ENCODE peak calls at places on chromosomes 2 and 18, in six cellular contexts. P is heart left ventricle, H is astrocyte of the spinal cord, C is lower leg skin, D is K562, Y is IMR-90. G is an unnamed sample.

GRCh38 chr2:86297382-86298147 is 39.9 kb downstream of the REEP1 start:
- DNase-seq in P (no peak), H (no peak), C (peak; percentile 39), D (peak; percentile 20), Y (no peak), G (no peak)

GRCh38 chr2:212797484-212798205 is 259.0 kb upstream of the ERBB4 start:
- DNase-seq in P (no peak), H (no peak), C (no peak), D (no peak), Y (peak; percentile 56), G (no peak)

GRCh38 chr2:189487283-189488280 is 46.3 kb downstream of the WDR75 start:
- DNase-seq in P (no peak), H (no peak), C (no peak), D (no peak), Y (no peak), G (no peak)

GRCh38 chr2:86017901-86018896 is 87.5 kb downstream of the POLR1A start:
- DNase-seq in P (no peak), H (no peak), C (peak; percentile 86), D (no peak), Y (peak; percentile 47), G (peak; percentile 53)

GRCh38 chr2:184597571-184597980 is 753 bp upstream of the ZNF804A start:
- DNase-seq in P (no peak), H (peak; percentile 69), C (no peak), D (no peak), Y (peak; percentile 63), G (peak; percentile 37)

GRCh38 chr2:55022486-55022885 is 27.8 kb downstream of the RTN4 start:
- DNase-seq in P (no peak), H (no peak), C (no peak), D (no peak), Y (no peak), G (no peak)

GRCh38 chr2:230913406-230913805 is 11.6 kb downstream of the GPR55 start:
- DNase-seq in P (no peak), H (no peak), C (peak; percentile 76), D (peak; percentile 62), Y (no peak), G (peak; percentile 52)

GRCh38 chr2:63975437-63976124 is 43.6 kb downstream of the VPS54 start:
- DNase-seq in P (no peak), H (no peak), C (no peak), D (peak; percentile 10), Y (no peak), G (no peak)

GRCh38 chr2:239297142-239298125 is 103.4 kb downstream of the HDAC4 start:
- DNase-seq in P (no peak), H (no peak), C (peak; percentile 80), D (no peak), Y (no peak), G (peak; percentile 4)

GRCh38 chr18:40565805-40566509 is 1389.1 kb upstream of the PIK3C3 start:
- DNase-seq in P (no peak), H (no peak), C (no peak), D (no peak), Y (no peak), G (no peak)

GRCh38 chr2:113711857-113712256 is 44.6 kb downstream of the SLC35F5 start:
- DNase-seq in P (no peak), H (no peak), C (no peak), D (no peak), Y (no peak), G (no peak)

GRCh38 chr2:69087912-69088240 is 74.9 kb downstream of the ANTXR1 start:
- DNase-seq in P (no peak), H (peak; percentile 48), C (no peak), D (no peak), Y (peak; percentile 24), G (no peak)

GRCh38 chr2:234309431-234309830 is 187.4 kb downstream of the ARL4C start:
- DNase-seq in P (no peak), H (no peak), C (peak; percentile 76), D (no peak), Y (no peak), G (no peak)

GRCh38 chr2:128472789-128473174 is 154.1 kb upstream of the HS6ST1 start:
- DNase-seq in P (no peak), H (no peak), C (no peak), D (no peak), Y (peak; percentile 35), G (no peak)

GRCh38 chr2:224014336-224014735 is 24.8 kb downstream of the SERPINE2 start:
- DNase-seq in P (no peak), H (no peak), C (no peak), D (no peak), Y (no peak), G (no peak)

GRCh38 chr18:3175195-3175758 is 44.5 kb downstream of the MYOM1 start:
- DNase-seq in P (no peak), H (peak; percentile 30), C (no peak), D (no peak), Y (peak; percentile 11), G (no peak)

GRCh38 chr2:60553496-60553991 is at the start of gene BCL11A:
- DNase-seq in P (peak; percentile 69), H (peak; percentile 90), C (no peak), D (no peak), Y (peak; percentile 78), G (no peak)

GRCh38 chr2:176097820-176098365 is 1.7 kb upstream of the HOXD12 start:
- DNase-seq in P (no peak), H (no peak), C (peak; percentile 56), D (no peak), Y (no peak), G (no peak)
- TF ChIP-seq CTCF in P (no peak), H (no peak), C (no peak), D (peak; percentile 7), Y (no peak), G (no peak)

GRCh38 chr2:45780541-45781463 is 129.3 kb downstream of the PRKCE start:
- DNase-seq in P (no peak), H (no peak), C (no peak), D (no peak), Y (no peak), G (no peak)

GRCh38 chr2:45778720-45779171 is 127.3 kb downstream of the PRKCE start:
- DNase-seq in P (peak; percentile 66), H (peak; percentile 48), C (peak; percentile 87), D (peak; percentile 82), Y (peak; percentile 63), G (no peak)

GRCh38 chr2:45781464-45781811 is 130.0 kb downstream of the PRKCE start:
- DNase-seq in P (no peak), H (no peak), C (no peak), D (no peak), Y (no peak), G (no peak)

GRCh38 chr2:45776160-45776955 is 124.9 kb downstream of the PRKCE start:
- DNase-seq in P (no peak), H (peak; percentile 26), C (no peak), D (no peak), Y (peak; percentile 16), G (no peak)

GRCh38 chr2:45777996-45778719 is 126.7 kb downstream of the PRKCE start:
- DNase-seq in P (no peak), H (no peak), C (no peak), D (no peak), Y (no peak), G (no peak)
- H3K4me3 ChIP-seq in P (no peak overlapping the region), H (no peak overlapping the region), C (no peak overlapping the region), D (no peak overlapping the region), Y (no peak overlapping the region), G (no peak overlapping the region)

GRCh38 chr18:12474876-12475275 is 67.1 kb downstream of the PRELID3A start:
- DNase-seq in P (no peak), H (no peak), C (no peak), D (no peak), Y (peak; percentile 26), G (no peak)

GRCh38 chr18:12479982-12480381 is 72.3 kb downstream of the PRELID3A start:
- DNase-seq in P (no peak), H (no peak), C (no peak), D (no peak), Y (peak; percentile 52), G (no peak)

GRCh38 chr18:12477606-12478005 is 69.9 kb downstream of the PRELID3A start:
- DNase-seq in P (no peak), H (no peak), C (no peak), D (no peak), Y (no peak), G (no peak)

GRCh38 chr18:12476955-12477354 is 69.2 kb downstream of the PRELID3A start:
- DNase-seq in P (no peak), H (no peak), C (no peak), D (no peak), Y (no peak), G (no peak)

DNA sequence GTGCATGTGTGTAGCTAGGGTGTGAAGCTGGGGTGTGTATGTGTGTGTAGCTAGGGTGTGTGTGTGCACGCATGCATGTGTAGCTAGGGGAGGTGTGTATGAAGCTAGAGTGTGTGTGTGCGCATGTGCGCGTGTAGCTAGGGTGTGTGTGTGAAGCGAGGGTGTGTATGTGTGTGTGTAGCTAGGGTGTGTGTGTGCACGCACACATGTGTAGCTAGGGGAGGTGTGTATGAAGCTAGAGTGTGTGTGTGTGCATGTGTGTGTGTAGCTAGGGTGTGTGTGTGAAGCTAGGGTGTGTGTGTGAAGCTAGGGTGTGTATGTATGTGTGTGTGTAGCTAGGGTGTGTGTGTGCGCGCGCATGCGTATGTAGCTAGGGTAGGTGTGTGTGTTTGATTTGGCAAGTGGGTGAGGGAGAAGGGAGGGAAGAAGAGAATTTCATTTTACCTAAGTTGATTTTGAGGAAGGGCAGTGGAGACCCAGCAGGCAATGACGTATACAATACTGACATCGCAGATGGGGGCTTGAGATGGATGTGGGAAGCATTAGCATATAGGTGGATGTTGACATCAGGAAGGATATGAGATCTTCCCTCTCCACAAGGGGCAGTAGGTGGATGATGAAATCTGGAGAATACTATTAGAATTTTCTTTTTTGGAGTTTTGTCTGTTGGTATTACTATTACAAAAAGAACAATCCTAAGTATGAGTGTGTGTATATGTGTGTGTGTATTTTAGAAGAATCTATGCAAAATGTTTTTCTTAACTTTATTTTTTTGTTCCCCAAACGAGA is 70.7 kb downstream of the PRELID3A start:
- DNase-seq in P (no peak), H (no peak), C (no peak), D (no peak), Y (no peak), G (no peak)
- TF ChIP-seq CTCF in P (no peak), H (no peak), C (no peak), D (no peak), Y (peak; percentile 18), G (no peak)

DNA sequence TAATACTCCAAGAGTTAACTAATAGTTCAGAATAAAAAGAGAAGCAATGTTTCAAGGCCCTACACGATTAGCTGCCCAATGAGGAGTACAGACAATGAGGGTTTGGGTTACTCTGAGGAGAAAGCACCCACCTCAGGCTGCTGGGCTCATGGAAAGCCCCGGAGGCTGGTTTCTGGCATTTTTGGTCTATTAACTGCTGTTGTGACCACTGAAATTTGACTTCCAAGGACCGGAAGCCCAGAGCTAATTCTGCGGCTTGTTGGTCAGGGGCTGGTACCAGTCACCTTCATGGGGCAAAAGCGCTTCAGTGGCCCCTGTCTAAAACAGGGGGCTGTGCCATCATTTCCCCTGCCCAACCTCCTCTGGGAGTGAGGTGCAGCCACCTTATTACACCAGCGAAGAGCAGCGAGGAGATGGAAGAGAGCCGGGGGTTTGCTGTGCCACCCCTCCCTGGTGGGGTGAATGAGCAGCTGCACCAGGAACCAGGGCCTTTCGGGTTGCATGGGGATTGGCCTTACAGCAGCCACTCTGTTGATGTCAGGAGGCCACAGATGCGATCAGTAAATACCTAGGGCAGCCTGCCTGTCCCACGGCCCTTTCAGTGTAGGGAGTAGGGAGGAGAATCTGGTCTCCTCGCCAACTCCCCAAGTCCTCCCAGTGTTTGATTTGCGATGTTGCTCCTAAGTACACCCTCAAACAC is 131.3 kb downstream of the CELF4 start:
- DNase-seq in P (no peak), H (no peak), C (no peak), D (no peak), Y (no peak), G (no peak)
- H3K4me3 ChIP-seq in P (no peak overlapping the region), H (no peak overlapping the region), C (no peak overlapping the region), D (no peak overlapping the region), Y (no peak overlapping the region), G (no peak overlapping the region)

GRCh38 chr2:160784034-160784433 is 290.4 kb upstream of the RBMS1 start:
- DNase-seq in P (no peak), H (no peak), C (no peak), D (no peak), Y (no peak), G (no peak)
- TF ChIP-seq CTCF in P (no peak), H (peak; percentile 13), C (no peak), D (no peak), Y (no peak), G (no peak)

G was measured in dorsolateral prefrontal cortex.